ENCODE peak calls at places on chromosome 1, in four cellular contexts. One of them, this sample, is unnamed.

GRCh38 chr1:200153277-200154055 is 126.0 kb downstream of the NR5A2 start:
- DNase-seq in prostate gland: no peak
- DNase-seq in stomach: no peak
- DNase-seq in SK-N-SH: no peak
- DNase-seq in this sample: peak; percentile 62

GRCh38 chr1:202860744-202861419 is 28.1 kb downstream of the RABIF start:
- DNase-seq in prostate gland: peak; percentile 90
- DNase-seq in SK-N-SH: peak; percentile 83
- DNase-seq in stomach: peak; percentile 77
- DNase-seq in this sample: peak; percentile 39

GRCh38 chr1:243440406-243440805 is 184.6 kb downstream of the SDCCAG8 start:
- DNase-seq in SK-N-SH: no peak
- DNase-seq in stomach: no peak
- DNase-seq in prostate gland: no peak
- DNase-seq in this sample: no peak

GRCh38 chr1:36653850-36654249 is 171.1 kb upstream of the CSF3R start:
- DNase-seq in prostate gland: no peak
- DNase-seq in SK-N-SH: no peak
- DNase-seq in stomach: no peak
- DNase-seq in this sample: no peak

GRCh38 chr1:192491804-192492554 is 83.6 kb upstream of the RGS1 start:
- DNase-seq in prostate gland: no peak
- DNase-seq in stomach: no peak
- DNase-seq in SK-N-SH: no peak
- DNase-seq in this sample: peak; percentile 37

GRCh38 chr1:173095632-173096031 is 44.9 kb upstream of the TNFSF18 start:
- DNase-seq in prostate gland: no peak
- DNase-seq in SK-N-SH: no peak
- DNase-seq in stomach: no peak
- DNase-seq in this sample: no peak

GRCh38 chr1:6445062-6445763 is 20.6 kb downstream of the ESPN start:
- DNase-seq in prostate gland: no peak
- DNase-seq in stomach: peak; percentile 80
- DNase-seq in SK-N-SH: peak; percentile 71
- DNase-seq in this sample: peak; percentile 35

GRCh38 chr1:975896-976683 is 5.8 kb downstream of the PERM1 start:
- DNase-seq in SK-N-SH: peak; percentile 92
- DNase-seq in stomach: peak; percentile 74
- DNase-seq in prostate gland: peak; percentile 79
- DNase-seq in this sample: no peak

GRCh38 chr1:183279835-183280234 is 93.8 kb downstream of the LAMC2 start:
- DNase-seq in SK-N-SH: no peak
- DNase-seq in stomach: peak; percentile 27
- DNase-seq in prostate gland: no peak
- DNase-seq in this sample: no peak

GRCh38 chr1:17213433-17214148 is 8.7 kb downstream of the PADI1 start:
- DNase-seq in stomach: no peak
- DNase-seq in prostate gland: no peak
- DNase-seq in SK-N-SH: no peak
- DNase-seq in this sample: no peak

GRCh38 chr1:225467193-225468020 is 39.6 kb upstream of the LBR start:
- DNase-seq in prostate gland: no peak
- DNase-seq in stomach: peak; percentile 63
- DNase-seq in SK-N-SH: no peak
- DNase-seq in this sample: peak; percentile 69

GRCh38 chr1:229572286-229572685 is 13.8 kb upstream of the ABCB10 start:
- DNase-seq in stomach: no peak
- DNase-seq in SK-N-SH: no peak
- DNase-seq in prostate gland: no peak
- DNase-seq in this sample: no peak

GRCh38 chr1:10045480-10046355 is 13.0 kb downstream of the UBE4B start:
- DNase-seq in SK-N-SH: no peak
- DNase-seq in prostate gland: peak; percentile 82
- DNase-seq in stomach: peak; percentile 59
- DNase-seq in this sample: no peak

GRCh38 chr1:31201871-31202270 is 37.8 kb downstream of the NKAIN1 start:
- DNase-seq in stomach: no peak
- DNase-seq in SK-N-SH: peak; percentile 65
- DNase-seq in prostate gland: no peak
- DNase-seq in this sample: no peak

GRCh38 chr1:56189946-56190920 is 389.1 kb downstream of the PLPP3 start:
- DNase-seq in stomach: no peak
- DNase-seq in prostate gland: no peak
- DNase-seq in SK-N-SH: no peak
- DNase-seq in this sample: peak; percentile 6

GRCh38 chr1:203402609-203403337 is 51.9 kb upstream of the FMOD start:
- DNase-seq in SK-N-SH: no peak
- DNase-seq in stomach: no peak
- DNase-seq in prostate gland: no peak
- DNase-seq in this sample: peak; percentile 66

GRCh38 chr1:214683596-214683995 is 80.6 kb downstream of the CENPF start:
- DNase-seq in SK-N-SH: no peak
- DNase-seq in stomach: no peak
- DNase-seq in prostate gland: no peak
- DNase-seq in this sample: no peak

GRCh38 chr1:21175324-21175669 is 1.4 kb downstream of the EIF4G3 start:
- DNase-seq in SK-N-SH: peak; percentile 20
- DNase-seq in stomach: peak; percentile 49
- DNase-seq in prostate gland: peak; percentile 29
- DNase-seq in this sample: no peak

GRCh38 chr1:244801246-244801645 is 34.2 kb upstream of the COX20 start:
- DNase-seq in stomach: peak; percentile 43
- DNase-seq in SK-N-SH: peak; percentile 65
- DNase-seq in prostate gland: peak; percentile 8
- DNase-seq in this sample: peak; percentile 50

GRCh38 chr1:24536391-24536840 is 19.5 kb upstream of the NCMAP start:
- DNase-seq in SK-N-SH: peak; percentile 23
- DNase-seq in prostate gland: no peak
- DNase-seq in stomach: peak; percentile 51
- DNase-seq in this sample: no peak

GRCh38 chr1:210489491-210489890 is 160.8 kb downstream of the HHAT start:
- DNase-seq in prostate gland: no peak
- DNase-seq in stomach: no peak
- DNase-seq in SK-N-SH: no peak
- DNase-seq in this sample: no peak

GRCh38 chr1:81950845-81951244 is 150.1 kb downstream of the ADGRL2 start:
- DNase-seq in stomach: no peak
- DNase-seq in prostate gland: no peak
- DNase-seq in SK-N-SH: no peak
- DNase-seq in this sample: no peak

GRCh38 chr1:235998812-235999211 is 66.1 kb downstream of the NID1 start:
- DNase-seq in stomach: no peak
- DNase-seq in prostate gland: no peak
- DNase-seq in SK-N-SH: no peak
- DNase-seq in this sample: no peak

GRCh38 chr1:243525085-243525487 is 269.2 kb downstream of the SDCCAG8 start:
- DNase-seq in SK-N-SH: no peak
- DNase-seq in stomach: no peak
- DNase-seq in prostate gland: no peak
- DNase-seq in this sample: peak; percentile 91

GRCh38 chr1:1433804-1434130 is 1.7 kb upstream of the VWA1 start:
- DNase-seq in SK-N-SH: peak; percentile 31
- DNase-seq in prostate gland: no peak
- DNase-seq in stomach: peak; percentile 68
- DNase-seq in this sample: peak; percentile 59

GRCh38 chr1:15799928-15800835 is 7.3 kb downstream of the UQCRHL start:
- DNase-seq in SK-N-SH: peak; percentile 81
- DNase-seq in prostate gland: peak; percentile 58
- DNase-seq in stomach: peak; percentile 82
- DNase-seq in this sample: peak; percentile 28

GRCh38 chr1:89262643-89263042 is 10.0 kb downstream of the GBP5 start:
- DNase-seq in prostate gland: no peak
- DNase-seq in SK-N-SH: no peak
- DNase-seq in stomach: no peak
- DNase-seq in this sample: peak; percentile 42

GRCh38 chr1:227547604-227548397 is 15.6 kb upstream of the ZNF678 start:
- DNase-seq in stomach: no peak
- DNase-seq in prostate gland: no peak
- DNase-seq in SK-N-SH: no peak
- DNase-seq in this sample: no peak

GRCh38 chr1:206581571-206581981 is 30.7 kb downstream of the EIF2D start:
- DNase-seq in prostate gland: no peak
- DNase-seq in SK-N-SH: no peak
- DNase-seq in stomach: no peak
- DNase-seq in this sample: no peak

GRCh38 chr1:61585714-61586113 is 139.2 kb downstream of the TM2D1 start:
- DNase-seq in SK-N-SH: peak; percentile 57
- DNase-seq in prostate gland: peak; percentile 46
- DNase-seq in stomach: no peak
- DNase-seq in this sample: no peak

GRCh38 chr1:206030714-206031113 is 7.0 kb upstream of the CTSE start:
- DNase-seq in SK-N-SH: peak; percentile 59
- DNase-seq in prostate gland: peak; percentile 81
- DNase-seq in stomach: peak; percentile 82
- DNase-seq in this sample: peak; percentile 75

GRCh38 chr1:226372885-226373284 is 35.0 kb downstream of the PARP1 start:
- DNase-seq in prostate gland: no peak
- DNase-seq in SK-N-SH: no peak
- DNase-seq in stomach: no peak
- DNase-seq in this sample: no peak

GRCh38 chr1:226542623-226543103 is 5.9 kb upstream of the STUM start:
- DNase-seq in prostate gland: no peak
- DNase-seq in stomach: peak; percentile 65
- DNase-seq in SK-N-SH: no peak
- DNase-seq in this sample: peak; percentile 19

GRCh38 chr1:17826165-17826488 is 71.0 kb downstream of the ACTL8 start:
- DNase-seq in SK-N-SH: peak; percentile 83
- DNase-seq in prostate gland: no peak
- DNase-seq in stomach: peak; percentile 27
- DNase-seq in this sample: no peak

GRCh38 chr1:180273066-180273465 is 43.0 kb downstream of the LHX4 start:
- DNase-seq in stomach: no peak
- DNase-seq in prostate gland: no peak
- DNase-seq in SK-N-SH: no peak
- DNase-seq in this sample: no peak
- H3K27ac ChIP-seq in stomach: no peak overlapping the region
- H3K27ac ChIP-seq in prostate gland: no peak overlapping the region
- H3K27ac ChIP-seq in SK-N-SH: no peak overlapping the region
- H3K27ac ChIP-seq in this sample: no peak overlapping the region

DNA sequence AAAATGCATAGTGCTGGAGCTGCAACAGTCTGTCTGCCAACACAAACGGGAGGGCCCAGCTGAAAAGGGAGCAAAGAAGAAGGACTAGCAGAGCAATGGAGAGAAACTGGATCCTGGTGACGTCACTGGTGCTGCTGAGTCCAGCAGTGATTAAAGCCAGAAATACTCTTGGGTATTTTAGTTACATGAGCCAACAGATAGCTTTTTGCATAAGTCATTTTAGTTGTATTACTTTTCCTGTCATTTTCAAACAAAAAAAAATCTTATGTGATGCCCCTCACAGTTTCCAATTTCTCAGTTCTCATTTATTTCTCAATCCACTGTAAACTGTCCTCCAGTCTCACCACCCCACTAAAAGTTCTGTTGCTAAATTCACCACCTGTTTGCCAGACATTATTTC is 38.7 kb upstream of the NEK7 start:
- DNase-seq in prostate gland: no peak
- DNase-seq in stomach: no peak
- DNase-seq in SK-N-SH: no peak
- DNase-seq in this sample: peak; percentile 24
- TF ChIP-seq POLR2AphosphoS5 in prostate gland: no peak
- TF ChIP-seq POLR2AphosphoS5 in stomach: no peak
- TF ChIP-seq POLR2AphosphoS5 in SK-N-SH: peak; percentile 79
- TF ChIP-seq POLR2AphosphoS5 in this sample: no peak

GRCh38 chr1:151547119-151547899 is 7.2 kb downstream of the TUFT1 start:
- DNase-seq in SK-N-SH: no peak
- DNase-seq in stomach: peak; percentile 65
- DNase-seq in prostate gland: peak; percentile 84
- DNase-seq in this sample: peak; percentile 60
- H3K27ac ChIP-seq in SK-N-SH: peak overlapping the region; percentile 73
- H3K27ac ChIP-seq in stomach: peak overlapping the region; percentile 49
- H3K27ac ChIP-seq in prostate gland: peak overlapping the region; percentile 66
- H3K27ac ChIP-seq in this sample: no peak overlapping the region

GRCh38 chr1:180728472-180729106 is 96.8 kb downstream of the XPR1 start:
- DNase-seq in stomach: no peak
- DNase-seq in prostate gland: no peak
- DNase-seq in SK-N-SH: no peak
- DNase-seq in this sample: no peak
- TF ChIP-seq POLR2AphosphoS5 in stomach: no peak
- TF ChIP-seq POLR2AphosphoS5 in prostate gland: no peak
- TF ChIP-seq POLR2AphosphoS5 in SK-N-SH: no peak
- TF ChIP-seq POLR2AphosphoS5 in this sample: no peak

GRCh38 chr1:8425781-8426161 is 107.9 kb downstream of the SLC45A1 start:
- DNase-seq in stomach: no peak
- DNase-seq in SK-N-SH: no peak
- DNase-seq in prostate gland: no peak
- DNase-seq in this sample: no peak
- H3K27ac ChIP-seq in stomach: no peak overlapping the region
- H3K27ac ChIP-seq in SK-N-SH: no peak overlapping the region
- H3K27ac ChIP-seq in prostate gland: peak overlapping the region; percentile 93
- H3K27ac ChIP-seq in this sample: no peak overlapping the region

DNA sequence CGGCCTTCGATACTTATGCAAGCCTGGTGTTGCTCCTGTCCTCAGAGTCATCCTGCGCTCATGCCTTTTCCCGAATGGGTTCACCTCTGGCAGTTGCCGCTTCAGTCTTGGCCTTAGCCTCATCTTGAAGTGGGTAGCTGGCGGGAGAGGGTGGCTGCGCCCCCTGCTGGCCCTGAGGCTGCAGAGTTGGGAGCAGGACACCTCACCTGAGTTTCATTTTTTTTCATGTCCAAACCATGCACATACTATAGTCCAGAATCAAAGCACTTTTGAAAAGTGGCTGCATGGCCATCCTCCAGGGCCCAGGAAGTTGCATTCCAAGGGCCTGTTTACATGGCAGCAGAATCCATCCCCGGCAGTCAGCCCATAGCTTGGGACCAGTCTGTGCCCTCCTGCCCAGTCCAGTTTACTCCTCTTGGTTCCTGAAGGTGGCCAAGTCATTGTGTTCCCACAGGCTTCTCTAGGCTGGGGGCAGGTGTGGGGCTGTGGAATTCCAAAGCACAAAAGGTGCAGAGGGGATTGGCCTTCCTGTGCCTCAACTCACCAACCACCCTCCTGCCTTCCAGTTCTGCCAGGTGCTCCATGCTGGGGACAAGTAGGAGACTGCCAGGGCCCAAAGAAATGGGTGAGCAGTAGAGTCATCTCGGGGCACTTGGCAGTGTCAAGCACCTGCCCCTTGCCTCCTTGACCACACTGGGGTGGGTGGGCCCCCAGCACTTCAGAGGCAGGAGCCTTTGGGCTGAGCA is 44.0 kb downstream of the YARS1 start:
- DNase-seq in prostate gland: peak; percentile 88
- DNase-seq in stomach: peak; percentile 90
- DNase-seq in SK-N-SH: peak; percentile 84
- DNase-seq in this sample: peak; percentile 66
- TF ChIP-seq POLR2AphosphoS5 in prostate gland: peak; percentile 77
- TF ChIP-seq POLR2AphosphoS5 in stomach: peak; percentile 87
- TF ChIP-seq POLR2AphosphoS5 in SK-N-SH: peak; percentile 32
- TF ChIP-seq POLR2AphosphoS5 in this sample: peak; percentile 10